ENCODE peak calls at places on chromosomes 7 and 10, in nine cellular contexts. H is type B pancreatic cell, N is GM20000, C is WTC11, R is chondrocyte, I is neural crest cell, E is stomach, J is RWPE2, S is foreskin keratinocyte. V is an unnamed sample.

GRCh38 chr7:48389977-48390376 is 218.7 kb downstream of the ABCA13 start:
- DNase-seq in H (no peak), N (no peak), C (no peak), R (no peak), I (no peak), E (no peak), J (no peak), S (peak), V (no peak)

GRCh38 chr10:16788125-16788524 is 29.1 kb downstream of the RSU1 start:
- DNase-seq in H (no peak), N (no peak), C (no peak), R (no peak), I (no peak), E (no peak), J (no peak), S (no peak), V (no peak)

GRCh38 chr10:3097160-3097559 is 29.8 kb downstream of the PFKP start:
- DNase-seq in H (no peak), N (no peak), C (no peak), R (no peak), I (no peak), E (no peak), J (no peak), S (no peak), V (no peak)

GRCh38 chr10:53357587-53357986 is 585.0 kb upstream of the MBL2 start:
- DNase-seq in H (no peak), N (no peak), C (no peak), R (no peak), I (no peak), E (no peak), J (no peak), S (peak), V (no peak)

GRCh38 chr10:124043310-124044142 is 49.9 kb downstream of the CHST15 start:
- DNase-seq in H (no peak), N (peak), C (no peak), R (peak), I (no peak), E (no peak), J (no peak), S (peak), V (no peak)

GRCh38 chr7:54397836-54398612 is 144.2 kb upstream of the VSTM2A start:
- DNase-seq in H (no peak), N (no peak), C (no peak), R (no peak), I (no peak), E (no peak), J (no peak), S (peak), V (no peak)

GRCh38 chr7:2613926-2614613 is 17.7 kb upstream of the TTYH3 start:
- DNase-seq in H (no peak), N (no peak), C (no peak), R (no peak), I (no peak), E (no peak), J (no peak), S (no peak), V (no peak)

GRCh38 chr7:110442386-110442837 is 648.5 kb upstream of the LRRN3 start:
- DNase-seq in H (no peak), N (peak), C (peak), R (no peak), I (peak), E (peak), J (no peak), S (peak), V (peak)

GRCh38 chr10:102869290-102870198 is at the start of gene AS3MT:
- DNase-seq in H (peak), N (peak), C (peak), R (no peak), I (peak), E (no peak), J (no peak), S (no peak), V (peak)

GRCh38 chr7:46079421-46079820 is 158.3 kb upstream of the IGFBP3 start:
- DNase-seq in H (no peak), N (no peak), C (no peak), R (no peak), I (no peak), E (no peak), J (no peak), S (no peak), V (no peak)

DNA sequence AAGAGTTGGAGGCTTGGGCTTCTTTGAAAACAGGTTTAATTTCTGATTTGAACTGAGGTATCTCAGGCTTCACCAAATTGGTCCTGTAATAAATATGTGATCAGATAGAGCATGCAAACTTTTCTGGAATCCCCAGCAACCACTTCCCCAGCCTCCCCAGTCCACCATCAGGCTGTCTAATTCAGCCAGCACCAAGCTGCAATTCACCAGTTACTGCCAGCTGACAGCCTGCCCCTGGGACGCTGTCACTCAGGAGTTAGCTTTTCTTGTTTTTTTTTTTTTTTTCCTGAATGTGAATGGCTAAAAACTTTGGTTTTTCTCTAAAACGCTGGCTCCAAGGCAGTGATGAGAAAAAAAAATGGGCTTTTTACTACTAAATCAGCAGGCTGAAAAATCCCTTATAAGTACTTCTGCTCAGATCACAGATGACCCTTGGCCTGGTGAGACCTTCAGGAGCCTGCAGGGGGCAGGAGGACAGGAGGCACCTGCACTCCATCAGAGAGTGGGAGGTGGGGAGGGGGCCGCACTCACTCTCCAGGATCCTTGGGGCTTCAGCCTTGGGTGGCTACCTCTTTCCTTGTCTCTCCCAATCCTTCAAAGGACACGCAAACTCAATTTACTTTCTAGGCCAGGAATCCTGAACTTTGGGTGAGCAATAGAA is 349.4 kb downstream of the GATA3 start:
- DNase-seq in H (no peak), N (no peak), C (peak), R (no peak), I (no peak), E (no peak), J (no peak), S (no peak), V (peak)
- TF ChIP-seq CTCF in H (peak), N (no peak), C (no peak), R (no peak), I (peak), E (no peak), J (no peak), S (peak), V (no peak)

GRCh38 chr10:5551531-5552375 is 27.0 kb downstream of the CALML3 start:
- DNase-seq in H (no peak), N (peak), C (peak), R (peak), I (no peak), E (no peak), J (peak), S (peak), V (no peak)
- TF ChIP-seq CTCF in H (no peak), N (no peak), C (no peak), R (no peak), I (no peak), E (no peak), J (no peak), S (no peak), V (no peak)

DNA sequence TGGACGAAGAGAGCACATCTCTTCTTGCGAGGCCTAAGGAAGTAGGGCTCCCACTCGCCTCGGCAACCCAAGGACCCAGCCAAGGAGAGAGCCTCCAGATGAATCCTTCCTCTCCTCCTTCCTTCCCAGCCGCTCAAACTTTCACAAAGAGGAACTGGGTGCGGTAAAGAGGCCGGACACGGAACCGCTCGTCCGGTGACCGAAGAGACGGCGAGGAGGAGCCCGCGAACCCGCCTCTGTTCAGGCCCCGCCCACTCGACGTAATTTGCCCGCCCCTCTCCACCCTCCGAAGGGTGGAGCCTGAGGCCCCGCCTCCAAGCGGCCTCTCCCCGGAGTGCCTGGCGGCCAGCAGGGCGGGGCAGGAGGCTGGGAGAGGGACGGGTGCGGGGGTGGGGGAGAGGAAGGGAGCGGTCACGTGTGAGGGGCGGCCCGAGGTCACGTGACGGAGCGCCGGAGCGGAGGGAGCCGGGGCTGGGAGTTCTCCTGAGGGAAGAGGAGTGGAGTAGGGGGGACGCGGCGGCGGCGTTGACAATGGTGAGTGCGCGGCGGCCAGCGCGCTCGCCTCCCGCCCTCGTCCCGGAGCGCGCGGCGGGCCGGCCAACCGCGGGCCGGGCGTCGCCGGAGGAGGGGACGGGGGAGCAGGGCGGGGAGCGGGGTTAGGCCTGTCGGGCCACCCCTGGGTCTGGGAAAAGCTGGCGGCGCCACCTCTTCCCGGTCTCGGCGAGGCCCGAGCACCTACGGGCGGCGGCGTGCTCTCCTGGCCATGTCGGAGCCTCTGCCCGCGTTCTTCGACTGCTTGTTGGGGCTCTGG is at the start of gene VPS26A:
- DNase-seq in H (peak), N (peak), C (peak), R (peak), I (peak), E (peak), J (peak), S (peak), V (peak)
- TF ChIP-seq CTCF in H (peak), N (no peak), C (no peak), R (peak), I (no peak), E (no peak), J (peak), S (peak), V (no peak)

GRCh38 chr10:126223512-126224067 is 164.7 kb downstream of the ADAM12 start:
- DNase-seq in H (no peak), N (no peak), C (no peak), R (no peak), I (no peak), E (no peak), J (no peak), S (peak), V (no peak)

GRCh38 chr10:126226205-126226604 is 162.1 kb downstream of the ADAM12 start:
- DNase-seq in H (no peak), N (no peak), C (no peak), R (no peak), I (no peak), E (no peak), J (no peak), S (no peak), V (no peak)

GRCh38 chr10:126226988-126227761 is 161.1 kb downstream of the ADAM12 start:
- DNase-seq in H (no peak), N (no peak), C (no peak), R (no peak), I (no peak), E (no peak), J (no peak), S (no peak), V (no peak)

GRCh38 chr10:126224967-126225671 is 163.2 kb downstream of the ADAM12 start:
- DNase-seq in H (no peak), N (no peak), C (no peak), R (no peak), I (no peak), E (no peak), J (no peak), S (no peak), V (no peak)

GRCh38 chr10:126225672-126226007 is 162.6 kb downstream of the ADAM12 start:
- DNase-seq in H (no peak), N (no peak), C (no peak), R (no peak), I (no peak), E (no peak), J (no peak), S (no peak), V (no peak)
- TF ChIP-seq CTCF in H (no peak), N (no peak), C (no peak), R (no peak), I (no peak), E (no peak), J (no peak), S (no peak), V (no peak)

GRCh38 chr7:134318443-134318842 is 1.7 kb upstream of the SLC35B4 start:
- DNase-seq in H (no peak), N (no peak), C (no peak), R (no peak), I (no peak), E (no peak), J (no peak), S (no peak), V (no peak)

GRCh38 chr7:134317434-134317833 is 704 bp upstream of the SLC35B4 start:
- DNase-seq in H (no peak), N (no peak), C (no peak), R (no peak), I (no peak), E (no peak), J (no peak), S (no peak), V (no peak)

GRCh38 chr7:134313543-134313942 is 3.2 kb downstream of the SLC35B4 start:
- DNase-seq in H (no peak), N (no peak), C (no peak), R (no peak), I (no peak), E (no peak), J (no peak), S (no peak), V (no peak)

GRCh38 chr7:134315679-134316538 is 821 bp downstream of the SLC35B4 start:
- DNase-seq in H (no peak), N (peak), C (peak), R (no peak), I (no peak), E (no peak), J (no peak), S (peak), V (no peak)

DNA sequence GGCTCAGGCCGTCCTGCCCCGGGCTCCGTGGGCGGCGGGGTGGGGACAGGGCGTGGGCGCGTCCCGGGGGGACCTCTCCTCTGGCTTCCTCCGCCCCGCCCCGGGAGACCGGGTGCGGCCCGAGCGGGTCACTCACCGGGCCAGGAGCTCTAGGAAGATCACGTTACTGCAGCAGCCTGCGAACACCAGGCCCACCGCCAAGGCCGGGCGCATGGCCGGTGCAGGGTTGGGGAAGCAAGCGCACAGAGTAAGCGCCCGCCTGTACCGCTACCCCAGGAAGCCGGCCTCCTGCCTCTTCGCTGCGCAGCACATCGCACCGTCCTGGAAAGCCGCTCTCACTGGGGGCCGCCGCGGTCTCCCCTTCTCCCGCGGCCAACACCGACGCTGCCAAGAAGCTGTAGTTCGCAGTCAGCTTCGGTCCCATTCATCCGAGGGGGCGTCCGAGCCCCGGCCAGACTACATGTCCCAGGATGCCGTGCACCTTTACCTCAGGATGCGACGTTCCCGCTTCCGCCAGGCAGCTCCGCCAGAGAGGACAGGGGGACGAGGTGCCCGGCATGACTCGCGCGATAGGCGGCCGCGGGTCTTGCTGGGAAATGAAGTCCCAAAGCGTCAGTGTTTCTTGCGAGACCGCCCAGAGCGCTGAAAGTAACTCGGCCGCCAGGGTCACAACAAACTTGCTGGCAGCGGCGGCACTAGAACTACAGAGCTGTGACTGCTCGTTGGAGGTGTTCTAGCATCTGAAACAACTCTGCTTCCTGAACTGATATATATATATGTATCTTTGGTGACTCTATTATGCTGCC is at the start of gene SLC35B4:
- DNase-seq in H (peak), N (peak), C (peak), R (peak), I (peak), E (peak), J (peak), S (peak), V (peak)
- TF ChIP-seq CTCF in H (peak), N (no peak), C (no peak), R (peak), I (peak), E (peak), J (no peak), S (peak), V (peak)

V was measured in endothelial cell.